ENCODE peak calls at places on chromosomes 5 and 9, in six cellular contexts. M, A, N, Z, T and Y are unnamed samples. For H3K4me1, the result is how much of the 10 kb centered on the place peaks cover.

GRCh38 chr9:12640021-12640587 is 53.1 kb upstream of the TYRP1 start:
- DNase-seq in M (peak), A (peak), N (peak), Z (no peak), T (peak), Y (no peak)

GRCh38 chr5:78647411-78647818 is 1.2 kb downstream of the LHFPL2 start:
- DNase-seq in M (peak), A (peak), N (peak), Z (no peak), T (peak), Y (no peak)

GRCh38 chr9:121682926-121683485 is 31.6 kb downstream of the DAB2IP start:
- DNase-seq in M (no peak), A (no peak), N (no peak), Z (no peak), T (no peak), Y (no peak)

GRCh38 chr9:127027694-127028093 is 94.7 kb downstream of the ANGPTL2 start:
- DNase-seq in M (no peak), A (no peak), N (no peak), Z (no peak), T (no peak), Y (no peak)

GRCh38 chr9:97768731-97769130 is 71.6 kb upstream of the XPA start:
- DNase-seq in M (peak), A (no peak), N (no peak), Z (no peak), T (no peak), Y (no peak)

GRCh38 chr5:61732376-61732775 is 400.3 kb downstream of the ZSWIM6 start:
- DNase-seq in M (no peak), A (peak), N (peak), Z (no peak), T (peak), Y (no peak)

GRCh38 chr9:96071245-96072124 is 196.0 kb downstream of the ERCC6L2 start:
- DNase-seq in M (peak), A (peak), N (peak), Z (no peak), T (peak), Y (no peak)

GRCh38 chr5:29023541-29023940 is 1985.2 kb upstream of the CDH9 start:
- DNase-seq in M (no peak), A (no peak), N (no peak), Z (no peak), T (no peak), Y (no peak)

GRCh38 chr9:24518545-24518944 is 27.2 kb downstream of the IZUMO3 start:
- DNase-seq in M (no peak), A (no peak), N (no peak), Z (no peak), T (no peak), Y (no peak)

GRCh38 chr5:54087436-54087835 is 222.9 kb downstream of the ARL15 start:
- DNase-seq in M (peak), A (no peak), N (peak), Z (no peak), T (no peak), Y (no peak)

GRCh38 chr9:112234779-112235178 is 59.7 kb upstream of the SUSD1 start:
- DNase-seq in M (no peak), A (no peak), N (no peak), Z (no peak), T (no peak), Y (no peak)

GRCh38 chr5:26791021-26791420 is 247.4 kb downstream of the CDH9 start:
- DNase-seq in M (no peak), A (no peak), N (no peak), Z (no peak), T (peak), Y (no peak)

GRCh38 chr9:33884856-33885701 is 68.1 kb downstream of the UBE2R2 start:
- DNase-seq in M (peak), A (peak), N (peak), Z (no peak), T (no peak), Y (no peak)

GRCh38 chr5:25119654-25120053 is 474.9 kb upstream of the CDH10 start:
- DNase-seq in M (no peak), A (no peak), N (peak), Z (no peak), T (peak), Y (no peak)

GRCh38 chr5:73826761-73827450 is 200.9 kb downstream of the ARHGEF28 start:
- DNase-seq in M (peak), A (peak), N (peak), Z (no peak), T (peak), Y (no peak)

GRCh38 chr5:28165116-28165515 is 1126.7 kb upstream of the CDH9 start:
- DNase-seq in M (no peak), A (no peak), N (peak), Z (no peak), T (no peak), Y (no peak)

GRCh38 chr5:175593794-175594193 is 64.1 kb upstream of the HRH2 start:
- DNase-seq in M (no peak), A (no peak), N (no peak), Z (no peak), T (no peak), Y (no peak)

GRCh38 chr5:58080573-58080972 is 379.3 kb downstream of the PLK2 start:
- DNase-seq in M (peak), A (no peak), N (peak), Z (no peak), T (peak), Y (no peak)

GRCh38 chr5:38994329-38994927 is 79.8 kb downstream of the RICTOR start:
- DNase-seq in M (peak), A (peak), N (peak), Z (peak), T (peak), Y (no peak)

GRCh38 chr5:94407023-94407422 is 211.4 kb downstream of the KIAA0825 start:
- DNase-seq in M (no peak), A (no peak), N (no peak), Z (no peak), T (no peak), Y (no peak)

GRCh38 chr9:14768561-14769234 is 46.2 kb upstream of the CER1 start:
- DNase-seq in M (peak), A (peak), N (peak), Z (no peak), T (peak), Y (no peak)

GRCh38 chr9:134800791-134801339 is 79.7 kb upstream of the FCN2 start:
- DNase-seq in M (no peak), A (no peak), N (no peak), Z (no peak), T (no peak), Y (peak)

DNA sequence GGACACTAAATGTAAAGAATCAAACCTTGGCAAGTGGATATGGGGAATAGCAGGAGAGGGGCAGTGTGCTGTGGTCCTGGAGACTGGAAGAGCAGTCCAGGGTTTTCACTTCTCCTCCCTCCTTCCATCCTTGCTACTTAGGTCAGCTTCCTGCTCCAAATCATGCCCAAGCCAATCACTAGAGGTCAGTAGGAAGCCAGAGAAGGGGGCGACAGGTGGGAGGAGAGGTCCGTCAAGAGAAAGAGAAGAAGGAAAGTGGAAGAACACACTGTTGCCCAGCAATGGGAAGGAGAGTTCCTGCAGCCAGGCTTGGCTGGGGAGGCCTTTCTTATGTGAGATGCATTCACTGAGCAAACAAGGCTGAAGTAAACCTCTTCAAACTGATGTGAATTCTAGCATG is 289.6 kb downstream of the DTWD2 start:
- DNase-seq in M (no peak), A (no peak), N (no peak), Z (no peak), T (peak), Y (no peak)
- TF ChIP-seq CTCF in M (no peak), A (no peak), N (no peak), Z (no peak), T (peak), Y (no peak)

DNA sequence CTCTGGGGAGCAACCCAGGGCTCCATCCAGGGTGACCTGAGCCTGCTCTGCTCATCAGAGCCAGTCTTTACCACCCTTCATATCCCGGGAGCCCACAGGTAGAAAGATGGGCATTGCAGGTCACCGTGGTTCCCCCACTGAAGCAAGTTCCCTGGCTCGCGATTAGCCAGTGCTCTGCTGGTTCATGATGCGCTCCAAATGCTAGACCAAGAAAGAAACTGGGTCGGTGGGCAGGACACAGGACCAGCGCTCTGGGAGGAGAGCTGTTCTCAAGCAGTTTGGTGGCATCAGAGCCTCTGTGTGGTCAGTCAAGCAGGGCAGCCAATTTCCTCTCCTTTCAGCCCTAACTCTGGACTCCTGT is 156.5 kb downstream of the RGS3 start:
- DNase-seq in M (no peak), A (no peak), N (no peak), Z (peak), T (no peak), Y (peak)
- H3K4me1 ChIP-seq in M (under half), A (half or more), N (under half), Z (under half), T (under half), Y (half or more)

GRCh38 chr5:154466671-154467070 is 11.4 kb downstream of the HAND1 start:
- DNase-seq in M (peak), A (no peak), N (no peak), Z (no peak), T (peak), Y (no peak)

GRCh38 chr5:154470172-154470571 is 7.9 kb downstream of the HAND1 start:
- DNase-seq in M (no peak), A (no peak), N (no peak), Z (no peak), T (no peak), Y (no peak)

GRCh38 chr5:154466147-154466546 is 11.9 kb downstream of the HAND1 start:
- DNase-seq in M (no peak), A (no peak), N (no peak), Z (no peak), T (no peak), Y (no peak)

GRCh38 chr5:154465169-154465568 is 12.9 kb downstream of the HAND1 start:
- DNase-seq in M (peak), A (no peak), N (peak), Z (no peak), T (no peak), Y (no peak)

DNA sequence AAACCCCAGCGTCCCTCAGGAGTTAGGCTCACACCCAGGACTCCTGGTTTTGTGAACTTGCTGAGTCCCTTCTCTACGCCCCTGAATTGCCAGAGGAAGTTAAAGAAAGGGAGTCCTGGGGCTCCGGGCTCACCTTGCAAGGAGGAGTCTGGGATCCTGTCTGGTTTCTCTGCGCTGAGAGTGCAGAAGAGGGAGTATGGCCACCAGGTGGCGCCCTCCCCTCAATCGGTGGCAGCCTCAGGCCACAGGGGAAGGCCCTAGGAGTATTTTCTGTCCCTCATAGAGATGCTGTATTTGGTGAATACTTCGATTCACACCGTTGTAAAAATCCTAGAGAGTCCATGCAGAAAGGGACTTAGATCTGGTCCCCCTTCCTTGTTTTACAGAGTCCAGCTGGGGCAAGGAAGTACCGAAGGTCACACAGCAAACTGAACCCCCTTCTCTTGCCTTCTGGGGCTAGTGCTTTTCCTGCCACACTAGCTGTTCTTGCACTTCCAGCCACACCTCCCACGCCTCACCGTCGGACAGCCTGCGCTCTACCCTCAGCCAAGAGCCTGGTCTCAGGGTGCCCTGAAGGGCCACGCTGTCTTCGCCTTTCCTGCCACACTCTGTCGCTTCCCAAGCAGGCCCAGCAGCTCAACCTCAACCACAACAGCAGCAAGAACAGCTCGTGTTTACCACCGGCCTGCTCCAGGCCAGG is 10.2 kb downstream of the HAND1 start:
- DNase-seq in M (peak), A (peak), N (peak), Z (peak), T (peak), Y (peak)
- TF ChIP-seq CTCF in M (peak), A (peak), N (peak), Z (peak), T (peak), Y (peak)

DNA sequence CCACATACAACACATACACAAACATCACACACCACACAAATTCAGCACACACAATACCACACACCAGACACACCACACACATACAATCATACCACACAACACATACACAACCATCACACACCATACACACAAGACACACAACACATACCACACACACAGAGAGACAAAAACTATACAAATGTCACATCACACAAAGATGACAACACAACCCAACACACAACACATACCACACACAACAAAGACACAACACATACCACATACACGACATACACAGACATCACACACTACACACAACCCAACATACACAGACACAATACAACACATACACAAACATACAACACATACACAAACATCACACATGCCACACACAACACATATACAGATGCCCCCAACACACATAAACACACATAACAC is 44.8 kb downstream of the ROR2 start:
- DNase-seq in M (no peak), A (no peak), N (no peak), Z (no peak), T (no peak), Y (no peak)
- H3K4me1 ChIP-seq in M (under half), A (under half), N (under half), Z (under half), T (half or more), Y (under half)

DNA sequence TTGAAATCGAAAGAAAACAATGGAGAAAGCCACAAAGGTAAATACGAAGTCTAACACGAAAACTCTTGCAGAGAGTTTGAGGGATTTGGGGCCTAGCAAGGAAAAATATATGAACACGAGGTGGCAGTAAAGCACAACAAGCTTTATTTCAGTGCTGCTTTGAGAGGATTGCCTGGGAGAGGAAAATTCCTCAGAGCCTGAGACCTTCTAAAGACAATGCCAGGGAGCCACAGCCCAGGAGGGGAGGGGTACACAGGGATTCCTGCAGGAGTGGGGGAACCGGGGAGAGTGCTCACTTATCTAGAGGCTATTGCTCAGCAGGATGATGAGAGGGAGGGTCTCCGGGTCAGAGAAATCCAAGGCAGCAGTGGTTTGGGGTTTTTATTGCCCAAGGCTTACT is 134.9 kb upstream of the ADCY2 start:
- DNase-seq in M (no peak), A (no peak), N (peak), Z (no peak), T (peak), Y (no peak)
- TF ChIP-seq CTCF in M (no peak), A (peak), N (peak), Z (peak), T (peak), Y (peak)

GRCh38 chr9:130943226-130943625 is 4.2 kb upstream of the FIBCD1 start:
- DNase-seq in M (no peak), A (no peak), N (no peak), Z (no peak), T (no peak), Y (no peak)

GRCh38 chr9:130942084-130942483 is 3.0 kb upstream of the FIBCD1 start:
- DNase-seq in M (no peak), A (no peak), N (no peak), Z (no peak), T (no peak), Y (no peak)

GRCh38 chr9:130940693-130941576 is 1.9 kb upstream of the FIBCD1 start:
- DNase-seq in M (peak), A (peak), N (peak), Z (peak), T (peak), Y (peak)

GRCh38 chr9:130943780-130944179 is 4.7 kb upstream of the FIBCD1 start:
- DNase-seq in M (no peak), A (no peak), N (no peak), Z (no peak), T (no peak), Y (no peak)

GRCh38 chr9:130942679-130943078 is 3.6 kb upstream of the FIBCD1 start:
- DNase-seq in M (no peak), A (no peak), N (no peak), Z (no peak), T (no peak), Y (no peak)
- H3K4me1 ChIP-seq in M (under half), A (under half), N (under half), Z (under half), T (under half), Y (under half)

GRCh38 chr5:172556971-172557461 is 84.0 kb upstream of the NEURL1B start:
- DNase-seq in M (no peak), A (peak), N (peak), Z (peak), T (no peak), Y (no peak)
- TF ChIP-seq CTCF in M (no peak), A (no peak), N (no peak), Z (no peak), T (no peak), Y (no peak)

GRCh38 chr5:135883441-135883840 is 12.2 kb downstream of the IL9 start:
- DNase-seq in M (no peak), A (no peak), N (no peak), Z (no peak), T (peak), Y (no peak)
- H3K4me1 ChIP-seq in M (under half), A (under half), N (under half), Z (under half), T (under half), Y (under half)

GRCh38 chr9:89616411-89616810 is 11.6 kb downstream of the GADD45G start:
- DNase-seq in M (no peak), A (peak), N (no peak), Z (no peak), T (no peak), Y (no peak)

GRCh38 chr9:89614319-89614892 is 9.6 kb downstream of the GADD45G start:
- DNase-seq in M (no peak), A (no peak), N (no peak), Z (no peak), T (no peak), Y (no peak)

GRCh38 chr9:89613912-89614311 is 9.1 kb downstream of the GADD45G start:
- DNase-seq in M (no peak), A (no peak), N (no peak), Z (no peak), T (no peak), Y (no peak)

GRCh38 chr9:89617978-89618377 is 13.2 kb downstream of the GADD45G start:
- DNase-seq in M (no peak), A (peak), N (no peak), Z (peak), T (no peak), Y (no peak)

DNA sequence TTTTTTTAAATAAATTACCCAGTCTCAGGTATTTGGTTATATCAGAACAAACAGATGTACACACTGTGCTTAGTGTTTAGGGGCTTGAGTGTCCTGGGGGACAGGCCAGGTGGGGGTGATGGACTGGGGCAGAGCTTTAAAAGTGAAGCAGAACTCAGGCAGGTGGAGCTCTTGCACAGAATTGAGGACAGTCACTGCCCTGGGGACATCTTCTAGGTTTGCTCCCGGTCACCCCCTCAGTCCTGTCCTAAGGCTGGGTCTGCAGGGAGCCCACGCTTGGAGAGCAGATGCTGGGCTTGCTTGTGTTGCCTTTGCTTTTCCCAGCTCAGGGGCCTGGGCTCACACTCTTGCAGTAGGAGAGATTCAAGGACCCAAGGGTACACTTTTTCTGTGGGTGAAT is 10.8 kb downstream of the GADD45G start:
- DNase-seq in M (no peak), A (no peak), N (no peak), Z (no peak), T (no peak), Y (no peak)
- TF ChIP-seq CTCF in M (no peak), A (no peak), N (no peak), Z (peak), T (no peak), Y (no peak)

GRCh38 chr5:68222310-68222709 is 6.8 kb downstream of the PIK3R1 start:
- DNase-seq in M (no peak), A (peak), N (no peak), Z (peak), T (no peak), Y (no peak)
- H3K4me1 ChIP-seq in M (under half), A (under half), N (under half), Z (under half), T (under half), Y (under half)